ENCODE peak calls at places on chromosomes 11 and 22, in nine cellular contexts. M, C, Q, B, H, J, O, U and V are unnamed samples.
A peak's percentile ranks its signal among the peaks of the same experiment; 100 is the strongest.

GRCh38 chr22:49739138-49739537 is 88.5 kb downstream of the BRD1 start:
- DNase-seq in M (no peak), C (no peak), Q (no peak), B (no peak), H (no peak), J (no peak), O (no peak), U (no peak), V (no peak)

GRCh38 chr22:42662114-42663021 is 13.2 kb upstream of the CYB5R3 start:
- DNase-seq in M (no peak), C (peak; percentile 65), Q (peak; percentile 85), B (peak; percentile 86), H (peak; percentile 83), J (peak; percentile 69), O (peak; percentile 88), U (peak; percentile 53), V (peak; percentile 86)

GRCh38 chr11:17218403-17218802 is 10.6 kb upstream of the PIK3C2A start:
- DNase-seq in M (no peak), C (no peak), Q (no peak), B (no peak), H (no peak), J (no peak), O (no peak), U (no peak), V (no peak)

GRCh38 chr22:28942801-28943500 is 59.6 kb downstream of the ZNRF3 start:
- DNase-seq in M (no peak), C (no peak), Q (no peak), B (no peak), H (no peak), J (no peak), O (no peak), U (no peak), V (no peak)

GRCh38 chr22:49965291-49966040 is 4.9 kb downstream of the PIM3 start:
- DNase-seq in M (no peak), C (no peak), Q (no peak), B (peak; percentile 23), H (peak; percentile 18), J (no peak), O (peak; percentile 31), U (no peak), V (no peak)

GRCh38 chr11:2489103-2489502 is 44.3 kb downstream of the KCNQ1 start:
- DNase-seq in M (no peak), C (no peak), Q (no peak), B (no peak), H (no peak), J (no peak), O (no peak), U (no peak), V (no peak)

GRCh38 chr11:57429946-57430345 is 3.0 kb upstream of the SLC43A3 start:
- DNase-seq in M (no peak), C (no peak), Q (no peak), B (no peak), H (no peak), J (no peak), O (no peak), U (no peak), V (no peak)

GRCh38 chr11:63552921-63553320 is 10.3 kb downstream of the PLAAT2 start:
- DNase-seq in M (no peak), C (no peak), Q (no peak), B (no peak), H (no peak), J (no peak), O (no peak), U (no peak), V (no peak)

GRCh38 chr22:25747245-25747944 is 5.4 kb downstream of the MYO18B start:
- DNase-seq in M (peak; percentile 97), C (no peak), Q (no peak), B (peak; percentile 44), H (no peak), J (peak; percentile 97), O (no peak), U (peak; percentile 88), V (no peak)

GRCh38 chr11:122524532-122524882 is 131.0 kb upstream of the UBASH3B start:
- DNase-seq in M (peak; percentile 25), C (no peak), Q (no peak), B (no peak), H (no peak), J (peak; percentile 33), O (no peak), U (no peak), V (no peak)

GRCh38 chr11:82890941-82891340 is 9.3 kb downstream of the PRCP start:
- DNase-seq in M (no peak), C (peak; percentile 35), Q (no peak), B (no peak), H (no peak), J (no peak), O (no peak), U (no peak), V (no peak)

GRCh38 chr11:119759324-119759723 is 30.3 kb upstream of the NECTIN1 start:
- DNase-seq in M (no peak), C (no peak), Q (no peak), B (no peak), H (no peak), J (peak; percentile 36), O (no peak), U (peak; percentile 6), V (peak; percentile 13)

GRCh38 chr22:41524809-41525449 is 19.3 kb downstream of the POLR3H start:
- DNase-seq in M (no peak), C (peak; percentile 79), Q (peak; percentile 63), B (no peak), H (no peak), J (no peak), O (peak; percentile 63), U (no peak), V (peak; percentile 50)

GRCh38 chr22:44459041-44459440 is 39.0 kb downstream of the RTL6 start:
- DNase-seq in M (no peak), C (no peak), Q (no peak), B (no peak), H (no peak), J (no peak), O (no peak), U (no peak), V (peak; percentile 35)

GRCh38 chr11:1400168-1401000 is 10.7 kb downstream of the BRSK2 start:
- DNase-seq in M (no peak), C (no peak), Q (no peak), B (no peak), H (no peak), J (no peak), O (no peak), U (no peak), V (no peak)

GRCh38 chr11:1402776-1403620 is 13.3 kb downstream of the BRSK2 start:
- DNase-seq in M (no peak), C (no peak), Q (no peak), B (no peak), H (no peak), J (no peak), O (no peak), U (no peak), V (no peak)

GRCh38 chr11:1401001-1401445 is 11.3 kb downstream of the BRSK2 start:
- DNase-seq in M (no peak), C (no peak), Q (no peak), B (no peak), H (no peak), J (no peak), O (no peak), U (no peak), V (no peak)

GRCh38 chr11:1402355-1402754 is 12.6 kb downstream of the BRSK2 start:
- DNase-seq in M (no peak), C (no peak), Q (no peak), B (no peak), H (no peak), J (no peak), O (no peak), U (no peak), V (no peak)

GRCh38 chr11:1401656-1402221 is 12.0 kb downstream of the BRSK2 start:
- DNase-seq in M (no peak), C (peak; percentile 65), Q (no peak), B (peak; percentile 83), H (no peak), J (peak; percentile 60), O (peak; percentile 82), U (peak; percentile 48), V (peak; percentile 28)
- TF ChIP-seq CTCF in M (no peak), C (no peak), Q (no peak), B (no peak), H (no peak), J (no peak), O (no peak), U (no peak), V (no peak)

GRCh38 chr11:44315947-44316387 is 6.0 kb upstream of the ALX4 start:
- DNase-seq in M (no peak), C (no peak), Q (no peak), B (peak; percentile 29), H (no peak), J (no peak), O (no peak), U (peak; percentile 22), V (no peak)
- H3K4me3 ChIP-seq in M (peak overlapping the region; percentile 34), C (no peak overlapping the region), Q (peak overlapping the region; percentile 34), B (no peak overlapping the region), H (no peak overlapping the region), J (peak overlapping the region; percentile 22), O (peak overlapping the region; percentile 18), U (no peak overlapping the region), V (no peak overlapping the region)

GRCh38 chr11:36227044-36227443 is 62.2 kb downstream of the COMMD9 start:
- DNase-seq in M (no peak), C (no peak), Q (no peak), B (no peak), H (no peak), J (no peak), O (no peak), U (no peak), V (no peak)

GRCh38 chr11:36233226-36233625 is 56.0 kb downstream of the COMMD9 start:
- DNase-seq in M (no peak), C (no peak), Q (no peak), B (no peak), H (no peak), J (peak; percentile 45), O (no peak), U (peak; percentile 16), V (no peak)

GRCh38 chr11:36228689-36229088 is 60.5 kb downstream of the COMMD9 start:
- DNase-seq in M (no peak), C (no peak), Q (no peak), B (no peak), H (no peak), J (no peak), O (no peak), U (no peak), V (no peak)

GRCh38 chr11:36231300-36231699 is 57.9 kb downstream of the COMMD9 start:
- DNase-seq in M (peak; percentile 27), C (no peak), Q (no peak), B (no peak), H (no peak), J (peak; percentile 67), O (no peak), U (peak; percentile 66), V (no peak)

DNA sequence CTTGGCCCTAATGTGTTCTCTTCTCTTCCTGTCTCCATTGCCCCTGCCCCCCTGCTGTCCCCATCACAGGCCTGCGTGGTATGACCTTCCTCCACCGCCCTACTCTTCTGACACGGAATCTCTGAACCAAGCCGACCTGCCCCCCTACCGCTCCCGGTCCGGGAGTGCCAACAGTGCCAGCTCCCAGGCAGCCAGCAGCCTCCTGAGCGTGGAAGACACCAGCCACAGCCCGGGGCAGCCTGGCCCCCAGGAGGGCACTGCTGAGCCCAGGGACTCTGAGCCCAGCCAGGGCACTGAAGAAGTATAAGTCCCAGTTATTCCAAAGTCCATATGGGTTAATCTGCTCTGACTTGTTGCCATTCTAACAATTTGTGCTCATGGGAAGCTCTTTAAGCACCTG is 60.1 kb downstream of the COMMD9 start:
- DNase-seq in M (no peak), C (no peak), Q (no peak), B (no peak), H (no peak), J (no peak), O (no peak), U (no peak), V (no peak)
- TF ChIP-seq CTCF in M (no peak), C (no peak), Q (no peak), B (no peak), H (no peak), J (no peak), O (no peak), U (no peak), V (no peak)

GRCh38 chr22:45970709-45971388 is 6.1 kb downstream of the WNT7B start:
- DNase-seq in M (no peak), C (no peak), Q (no peak), B (no peak), H (no peak), J (no peak), O (no peak), U (peak; percentile 47), V (no peak)
- H3K4me3 ChIP-seq in M (peak overlapping the region; percentile 39), C (no peak overlapping the region), Q (no peak overlapping the region), B (no peak overlapping the region), H (no peak overlapping the region), J (peak overlapping the region; percentile 41), O (no peak overlapping the region), U (peak overlapping the region; percentile 21), V (no peak overlapping the region)